ENCODE peak calls at places on chromosome 21, in four cellular contexts. D is BE2C, E is lower leg skin, K is AG08395. P is an unnamed sample.

GRCh38 chr21:41283211-41283818 is 33.3 kb upstream of the FAM3B start:
- DNase-seq in D (peak), E (peak), K (peak), P (peak)

GRCh38 chr21:46163375-46163774 is 8.0 kb upstream of the FTCD start:
- DNase-seq in D (no peak), E (no peak), K (no peak), P (no peak)

GRCh38 chr21:28113718-28114117 is 879.0 kb downstream of the LTN1 start:
- DNase-seq in D (no peak), E (no peak), K (no peak), P (no peak)

GRCh38 chr21:41754481-41754891 is 12.4 kb downstream of the RIPK4 start:
- DNase-seq in D (no peak), E (no peak), K (no peak), P (peak)

GRCh38 chr21:27390384-27390783 is 423.5 kb upstream of the ADAMTS5 start:
- DNase-seq in D (no peak), E (no peak), K (no peak), P (no peak)

GRCh38 chr21:42734323-42734971 is 81.0 kb downstream of the PDE9A start:
- DNase-seq in D (no peak), E (no peak), K (no peak), P (no peak)

GRCh38 chr21:39863111-39863510 is 4.1 kb upstream of the PCP4 start:
- DNase-seq in D (no peak), E (no peak), K (no peak), P (no peak)

GRCh38 chr21:45019887-45020537 is 54.4 kb upstream of the ADARB1 start:
- DNase-seq in D (peak), E (no peak), K (no peak), P (no peak)

GRCh38 chr21:45182958-45183357 is 104.7 kb downstream of the POFUT2 start:
- DNase-seq in D (no peak), E (no peak), K (no peak), P (no peak)

GRCh38 chr21:33206771-33207290 is 22.9 kb upstream of the IFNAR2 start:
- DNase-seq in D (no peak), E (no peak), K (no peak), P (no peak)

GRCh38 chr21:38843806-38844479 is 38.2 kb downstream of the ETS2 start:
- DNase-seq in D (no peak), E (no peak), K (no peak), P (no peak)

GRCh38 chr21:36511484-36512227 is 31.7 kb upstream of the CLDN14 start:
- DNase-seq in D (no peak), E (no peak), K (peak), P (peak)

GRCh38 chr21:26153758-26154157 is 16.8 kb downstream of the APP start:
- DNase-seq in D (no peak), E (no peak), K (peak), P (no peak)

GRCh38 chr21:36710729-36711048 is 11.8 kb downstream of the SIM2 start:
- DNase-seq in D (no peak), E (no peak), K (no peak), P (no peak)

GRCh38 chr21:44802396-44803153 is 955 bp upstream of the UBE2G2 start:
- DNase-seq in D (peak), E (no peak), K (no peak), P (no peak)

GRCh38 chr21:42587036-42587435 is 66.4 kb upstream of the PDE9A start:
- DNase-seq in D (no peak), E (no peak), K (no peak), P (no peak)

GRCh38 chr21:44263768-44264167 is 2.1 kb upstream of the DNMT3L start:
- DNase-seq in D (no peak), E (no peak), K (no peak), P (no peak)

GRCh38 chr21:45970674-45971486 is 10.7 kb upstream of the COL6A1 start:
- DNase-seq in D (peak), E (no peak), K (peak), P (peak)

GRCh38 chr21:38467911-38468310 is 30.4 kb downstream of the ERG start:
- DNase-seq in D (no peak), E (no peak), K (no peak), P (no peak)

GRCh38 chr21:26814374-26814773 is 30.8 kb downstream of the ADAMTS1 start:
- DNase-seq in D (no peak), E (no peak), K (peak), P (no peak)

GRCh38 chr21:35178812-35179211 is 129.7 kb upstream of the RUNX1 start:
- DNase-seq in D (no peak), E (no peak), K (peak), P (no peak)

GRCh38 chr21:42097860-42098259 is 26.7 kb downstream of the UMODL1 start:
- DNase-seq in D (no peak), E (peak), K (peak), P (no peak)

GRCh38 chr21:40128891-40129290 is 261.7 kb downstream of the PCP4 start:
- DNase-seq in D (no peak), E (no peak), K (no peak), P (no peak)

GRCh38 chr21:40853956-40854688 is 7.2 kb upstream of the DSCAM start:
- DNase-seq in D (no peak), E (no peak), K (no peak), P (no peak)

GRCh38 chr21:17612023-17612564 is 607 bp downstream of the BTG3 start:
- DNase-seq in D (peak), E (peak), K (peak), P (no peak)

GRCh38 chr21:45078877-45079281 is 4.5 kb downstream of the ADARB1 start:
- DNase-seq in D (no peak), E (no peak), K (peak), P (peak)

GRCh38 chr21:31142600-31142999 is 104.3 kb upstream of the KRTAP19-8 start:
- DNase-seq in D (peak), E (no peak), K (no peak), P (peak)